ENCODE peak calls at places on chromosomes 4 and X, in ten cellular contexts. One of them, this sample, is unnamed.

GRCh38 chr4:10033191-10033881 is 12.0 kb upstream of the SLC2A9 start:
- DNase-seq in activated gamma-delta T cell treated with Interleukin-2 at 50 U/mL for 16 hours: no peak
- DNase-seq in stimulated activated CD4-positive, alpha-beta T cell treated with anti-CD3 and anti-CD28 coated beads, Interleukin-1b, Interleukin-23, amount 100 ng/mL, for 4 hours: no peak
- DNase-seq in putamen: no peak
- DNase-seq in T-helper 9 cell: no peak
- DNase-seq in immature natural killer cell: no peak
- DNase-seq in Right ventricle myocardium superior: peak; percentile 58
- DNase-seq in CD8-positive, alpha-beta memory T cell: no peak
- DNase-seq in colonic mucosa: no peak
- DNase-seq in astrocyte of the spinal cord: peak; percentile 16
- DNase-seq in this sample: no peak

GRCh38 chrX:125492439-125492838 is 172.8 kb downstream of the TEX13C start:
- DNase-seq in Right ventricle myocardium superior: no peak
- DNase-seq in stimulated activated CD4-positive, alpha-beta T cell treated with anti-CD3 and anti-CD28 coated beads, Interleukin-1b, Interleukin-23, amount 100 ng/mL, for 4 hours: no peak
- DNase-seq in colonic mucosa: no peak
- DNase-seq in immature natural killer cell: no peak
- DNase-seq in putamen: no peak
- DNase-seq in CD8-positive, alpha-beta memory T cell: no peak
- DNase-seq in T-helper 9 cell: no peak
- DNase-seq in astrocyte of the spinal cord: no peak
- DNase-seq in activated gamma-delta T cell treated with Interleukin-2 at 50 U/mL for 16 hours: no peak
- DNase-seq in this sample: no peak

GRCh38 chr4:34261799-34262314 is 1982.5 kb downstream of the ARAP2 start:
- DNase-seq in CD8-positive, alpha-beta memory T cell: no peak
- DNase-seq in immature natural killer cell: no peak
- DNase-seq in colonic mucosa: no peak
- DNase-seq in Right ventricle myocardium superior: no peak
- DNase-seq in T-helper 9 cell: no peak
- DNase-seq in astrocyte of the spinal cord: no peak
- DNase-seq in stimulated activated CD4-positive, alpha-beta T cell treated with anti-CD3 and anti-CD28 coated beads, Interleukin-1b, Interleukin-23, amount 100 ng/mL, for 4 hours: no peak
- DNase-seq in activated gamma-delta T cell treated with Interleukin-2 at 50 U/mL for 16 hours: no peak
- DNase-seq in putamen: no peak
- DNase-seq in this sample: no peak

GRCh38 chr4:96736352-96736889 is 896.5 kb downstream of the PDHA2 start:
- DNase-seq in astrocyte of the spinal cord: peak; percentile 85
- DNase-seq in activated gamma-delta T cell treated with Interleukin-2 at 50 U/mL for 16 hours: no peak
- DNase-seq in T-helper 9 cell: no peak
- DNase-seq in immature natural killer cell: no peak
- DNase-seq in colonic mucosa: no peak
- DNase-seq in stimulated activated CD4-positive, alpha-beta T cell treated with anti-CD3 and anti-CD28 coated beads, Interleukin-1b, Interleukin-23, amount 100 ng/mL, for 4 hours: no peak
- DNase-seq in CD8-positive, alpha-beta memory T cell: no peak
- DNase-seq in Right ventricle myocardium superior: no peak
- DNase-seq in putamen: no peak
- DNase-seq in this sample: no peak

GRCh38 chr4:39855909-39856512 is 121.7 kb downstream of the PDS5A start:
- DNase-seq in T-helper 9 cell: no peak
- DNase-seq in activated gamma-delta T cell treated with Interleukin-2 at 50 U/mL for 16 hours: no peak
- DNase-seq in immature natural killer cell: no peak
- DNase-seq in CD8-positive, alpha-beta memory T cell: no peak
- DNase-seq in astrocyte of the spinal cord: peak; percentile 33
- DNase-seq in putamen: no peak
- DNase-seq in Right ventricle myocardium superior: no peak
- DNase-seq in stimulated activated CD4-positive, alpha-beta T cell treated with anti-CD3 and anti-CD28 coated beads, Interleukin-1b, Interleukin-23, amount 100 ng/mL, for 4 hours: no peak
- DNase-seq in colonic mucosa: no peak
- DNase-seq in this sample: no peak

GRCh38 chr4:89316931-89317366 is 9.3 kb upstream of the GPRIN3 start:
- DNase-seq in astrocyte of the spinal cord: peak; percentile 44
- DNase-seq in putamen: no peak
- DNase-seq in immature natural killer cell: peak; percentile 32
- DNase-seq in activated gamma-delta T cell treated with Interleukin-2 at 50 U/mL for 16 hours: no peak
- DNase-seq in stimulated activated CD4-positive, alpha-beta T cell treated with anti-CD3 and anti-CD28 coated beads, Interleukin-1b, Interleukin-23, amount 100 ng/mL, for 4 hours: no peak
- DNase-seq in colonic mucosa: no peak
- DNase-seq in CD8-positive, alpha-beta memory T cell: peak; percentile 51
- DNase-seq in T-helper 9 cell: no peak
- DNase-seq in Right ventricle myocardium superior: no peak
- DNase-seq in this sample: no peak

GRCh38 chrX:22686138-22686541 is 313.6 kb upstream of the DDX53 start:
- DNase-seq in colonic mucosa: no peak
- DNase-seq in immature natural killer cell: no peak
- DNase-seq in CD8-positive, alpha-beta memory T cell: no peak
- DNase-seq in activated gamma-delta T cell treated with Interleukin-2 at 50 U/mL for 16 hours: no peak
- DNase-seq in T-helper 9 cell: no peak
- DNase-seq in stimulated activated CD4-positive, alpha-beta T cell treated with anti-CD3 and anti-CD28 coated beads, Interleukin-1b, Interleukin-23, amount 100 ng/mL, for 4 hours: no peak
- DNase-seq in putamen: no peak
- DNase-seq in Right ventricle myocardium superior: peak; percentile 37
- DNase-seq in astrocyte of the spinal cord: peak; percentile 89
- DNase-seq in this sample: peak; percentile 31

GRCh38 chr4:102527695-102528094 is 26.5 kb downstream of the NFKB1 start:
- DNase-seq in immature natural killer cell: no peak
- DNase-seq in astrocyte of the spinal cord: no peak
- DNase-seq in T-helper 9 cell: no peak
- DNase-seq in CD8-positive, alpha-beta memory T cell: no peak
- DNase-seq in putamen: no peak
- DNase-seq in Right ventricle myocardium superior: no peak
- DNase-seq in colonic mucosa: no peak
- DNase-seq in activated gamma-delta T cell treated with Interleukin-2 at 50 U/mL for 16 hours: no peak
- DNase-seq in stimulated activated CD4-positive, alpha-beta T cell treated with anti-CD3 and anti-CD28 coated beads, Interleukin-1b, Interleukin-23, amount 100 ng/mL, for 4 hours: no peak
- DNase-seq in this sample: no peak

GRCh38 chr4:106247600-106247999 is 68.4 kb downstream of the TBCK start:
- DNase-seq in astrocyte of the spinal cord: no peak
- DNase-seq in activated gamma-delta T cell treated with Interleukin-2 at 50 U/mL for 16 hours: no peak
- DNase-seq in T-helper 9 cell: no peak
- DNase-seq in colonic mucosa: no peak
- DNase-seq in putamen: no peak
- DNase-seq in stimulated activated CD4-positive, alpha-beta T cell treated with anti-CD3 and anti-CD28 coated beads, Interleukin-1b, Interleukin-23, amount 100 ng/mL, for 4 hours: no peak
- DNase-seq in Right ventricle myocardium superior: no peak
- DNase-seq in CD8-positive, alpha-beta memory T cell: no peak
- DNase-seq in immature natural killer cell: no peak
- DNase-seq in this sample: no peak

GRCh38 chr4:165828928-165829327 is 44.1 kb upstream of the TLL1 start:
- DNase-seq in activated gamma-delta T cell treated with Interleukin-2 at 50 U/mL for 16 hours: no peak
- DNase-seq in astrocyte of the spinal cord: no peak
- DNase-seq in stimulated activated CD4-positive, alpha-beta T cell treated with anti-CD3 and anti-CD28 coated beads, Interleukin-1b, Interleukin-23, amount 100 ng/mL, for 4 hours: no peak
- DNase-seq in CD8-positive, alpha-beta memory T cell: no peak
- DNase-seq in putamen: no peak
- DNase-seq in Right ventricle myocardium superior: no peak
- DNase-seq in colonic mucosa: no peak
- DNase-seq in T-helper 9 cell: no peak
- DNase-seq in immature natural killer cell: no peak
- DNase-seq in this sample: no peak

GRCh38 chrX:37883196-37883595 is 35.8 kb upstream of the DYNLT3 start:
- DNase-seq in CD8-positive, alpha-beta memory T cell: no peak
- DNase-seq in stimulated activated CD4-positive, alpha-beta T cell treated with anti-CD3 and anti-CD28 coated beads, Interleukin-1b, Interleukin-23, amount 100 ng/mL, for 4 hours: no peak
- DNase-seq in putamen: no peak
- DNase-seq in Right ventricle myocardium superior: no peak
- DNase-seq in colonic mucosa: no peak
- DNase-seq in T-helper 9 cell: no peak
- DNase-seq in activated gamma-delta T cell treated with Interleukin-2 at 50 U/mL for 16 hours: no peak
- DNase-seq in immature natural killer cell: no peak
- DNase-seq in astrocyte of the spinal cord: no peak
- DNase-seq in this sample: no peak

GRCh38 chr4:11323771-11324170 is 104.9 kb downstream of the HS3ST1 start:
- DNase-seq in T-helper 9 cell: no peak
- DNase-seq in stimulated activated CD4-positive, alpha-beta T cell treated with anti-CD3 and anti-CD28 coated beads, Interleukin-1b, Interleukin-23, amount 100 ng/mL, for 4 hours: no peak
- DNase-seq in CD8-positive, alpha-beta memory T cell: no peak
- DNase-seq in putamen: no peak
- DNase-seq in colonic mucosa: no peak
- DNase-seq in astrocyte of the spinal cord: no peak
- DNase-seq in Right ventricle myocardium superior: no peak
- DNase-seq in immature natural killer cell: no peak
- DNase-seq in activated gamma-delta T cell treated with Interleukin-2 at 50 U/mL for 16 hours: no peak
- DNase-seq in this sample: no peak

GRCh38 chr4:16713271-16713670 is 185.2 kb downstream of the LDB2 start:
- DNase-seq in CD8-positive, alpha-beta memory T cell: no peak
- DNase-seq in Right ventricle myocardium superior: no peak
- DNase-seq in T-helper 9 cell: no peak
- DNase-seq in astrocyte of the spinal cord: no peak
- DNase-seq in stimulated activated CD4-positive, alpha-beta T cell treated with anti-CD3 and anti-CD28 coated beads, Interleukin-1b, Interleukin-23, amount 100 ng/mL, for 4 hours: no peak
- DNase-seq in activated gamma-delta T cell treated with Interleukin-2 at 50 U/mL for 16 hours: no peak
- DNase-seq in immature natural killer cell: no peak
- DNase-seq in putamen: no peak
- DNase-seq in colonic mucosa: no peak
- DNase-seq in this sample: no peak

GRCh38 chr4:137063961-137064360 is 468.3 kb downstream of the PCDH18 start:
- DNase-seq in T-helper 9 cell: no peak
- DNase-seq in activated gamma-delta T cell treated with Interleukin-2 at 50 U/mL for 16 hours: no peak
- DNase-seq in CD8-positive, alpha-beta memory T cell: no peak
- DNase-seq in stimulated activated CD4-positive, alpha-beta T cell treated with anti-CD3 and anti-CD28 coated beads, Interleukin-1b, Interleukin-23, amount 100 ng/mL, for 4 hours: no peak
- DNase-seq in immature natural killer cell: no peak
- DNase-seq in astrocyte of the spinal cord: no peak
- DNase-seq in Right ventricle myocardium superior: no peak
- DNase-seq in putamen: no peak
- DNase-seq in colonic mucosa: no peak
- DNase-seq in this sample: no peak

GRCh38 chr4:13151178-13151577 is 333.0 kb downstream of the RAB28 start:
- DNase-seq in CD8-positive, alpha-beta memory T cell: no peak
- DNase-seq in activated gamma-delta T cell treated with Interleukin-2 at 50 U/mL for 16 hours: no peak
- DNase-seq in putamen: no peak
- DNase-seq in Right ventricle myocardium superior: no peak
- DNase-seq in immature natural killer cell: no peak
- DNase-seq in T-helper 9 cell: no peak
- DNase-seq in colonic mucosa: no peak
- DNase-seq in astrocyte of the spinal cord: no peak
- DNase-seq in stimulated activated CD4-positive, alpha-beta T cell treated with anti-CD3 and anti-CD28 coated beads, Interleukin-1b, Interleukin-23, amount 100 ng/mL, for 4 hours: no peak
- DNase-seq in this sample: no peak

GRCh38 chr4:54607067-54607466 is 50.7 kb upstream of the KIT start:
- DNase-seq in stimulated activated CD4-positive, alpha-beta T cell treated with anti-CD3 and anti-CD28 coated beads, Interleukin-1b, Interleukin-23, amount 100 ng/mL, for 4 hours: no peak
- DNase-seq in activated gamma-delta T cell treated with Interleukin-2 at 50 U/mL for 16 hours: no peak
- DNase-seq in T-helper 9 cell: no peak
- DNase-seq in immature natural killer cell: no peak
- DNase-seq in astrocyte of the spinal cord: no peak
- DNase-seq in colonic mucosa: no peak
- DNase-seq in putamen: no peak
- DNase-seq in Right ventricle myocardium superior: no peak
- DNase-seq in CD8-positive, alpha-beta memory T cell: no peak
- DNase-seq in this sample: no peak

GRCh38 chr4:168264903-168265302 is 53.6 kb downstream of the DDX60 start:
- DNase-seq in T-helper 9 cell: no peak
- DNase-seq in astrocyte of the spinal cord: no peak
- DNase-seq in CD8-positive, alpha-beta memory T cell: no peak
- DNase-seq in colonic mucosa: no peak
- DNase-seq in stimulated activated CD4-positive, alpha-beta T cell treated with anti-CD3 and anti-CD28 coated beads, Interleukin-1b, Interleukin-23, amount 100 ng/mL, for 4 hours: no peak
- DNase-seq in activated gamma-delta T cell treated with Interleukin-2 at 50 U/mL for 16 hours: no peak
- DNase-seq in putamen: no peak
- DNase-seq in immature natural killer cell: no peak
- DNase-seq in Right ventricle myocardium superior: no peak
- DNase-seq in this sample: no peak

GRCh38 chr4:65658117-65658516 is 12.2 kb downstream of the EPHA5 start:
- DNase-seq in T-helper 9 cell: no peak
- DNase-seq in stimulated activated CD4-positive, alpha-beta T cell treated with anti-CD3 and anti-CD28 coated beads, Interleukin-1b, Interleukin-23, amount 100 ng/mL, for 4 hours: no peak
- DNase-seq in putamen: no peak
- DNase-seq in CD8-positive, alpha-beta memory T cell: no peak
- DNase-seq in colonic mucosa: no peak
- DNase-seq in Right ventricle myocardium superior: no peak
- DNase-seq in activated gamma-delta T cell treated with Interleukin-2 at 50 U/mL for 16 hours: no peak
- DNase-seq in astrocyte of the spinal cord: no peak
- DNase-seq in immature natural killer cell: no peak
- DNase-seq in this sample: no peak

GRCh38 chr4:118254368-118254767 is 98.4 kb downstream of the PRSS12 start:
- DNase-seq in activated gamma-delta T cell treated with Interleukin-2 at 50 U/mL for 16 hours: no peak
- DNase-seq in putamen: no peak
- DNase-seq in colonic mucosa: no peak
- DNase-seq in stimulated activated CD4-positive, alpha-beta T cell treated with anti-CD3 and anti-CD28 coated beads, Interleukin-1b, Interleukin-23, amount 100 ng/mL, for 4 hours: no peak
- DNase-seq in CD8-positive, alpha-beta memory T cell: no peak
- DNase-seq in immature natural killer cell: no peak
- DNase-seq in astrocyte of the spinal cord: no peak
- DNase-seq in Right ventricle myocardium superior: no peak
- DNase-seq in T-helper 9 cell: no peak
- DNase-seq in this sample: no peak

GRCh38 chr4:111632752-111633151 is 512.5 kb upstream of the FAM241A start:
- DNase-seq in CD8-positive, alpha-beta memory T cell: no peak
- DNase-seq in putamen: no peak
- DNase-seq in immature natural killer cell: no peak
- DNase-seq in stimulated activated CD4-positive, alpha-beta T cell treated with anti-CD3 and anti-CD28 coated beads, Interleukin-1b, Interleukin-23, amount 100 ng/mL, for 4 hours: no peak
- DNase-seq in Right ventricle myocardium superior: no peak
- DNase-seq in colonic mucosa: no peak
- DNase-seq in activated gamma-delta T cell treated with Interleukin-2 at 50 U/mL for 16 hours: no peak
- DNase-seq in T-helper 9 cell: no peak
- DNase-seq in astrocyte of the spinal cord: no peak
- DNase-seq in this sample: no peak